ENCODE peak calls at places on chromosomes 2 and 18, in seven cellular contexts. F is omental fat pad, U is mucosa of descending colon, X is stomach, S is OCI-LY7, P is GM20000, Z is psoas muscle. A is an unnamed sample.

GRCh38 chr2:30164131-30164925 is 17.5 kb downstream of the YPEL5 start:
- DNase-seq in Z (no peak), X (no peak), F (no peak), S (no peak), P (no peak), U (no peak), A (no peak)

GRCh38 chr2:104919127-104919526 is 65.2 kb downstream of the POU3F3 start:
- DNase-seq in S (no peak), X (peak), Z (no peak), U (peak), F (no peak), P (no peak), A (no peak)

GRCh38 chr2:193751299-193751698 is 1556.6 kb upstream of the TMEFF2 start:
- DNase-seq in Z (no peak), P (no peak), U (no peak), F (no peak), X (no peak), S (no peak), A (no peak)

GRCh38 chr18:6543330-6543908 is 128.7 kb upstream of the L3MBTL4 start:
- DNase-seq in U (no peak), X (no peak), Z (no peak), S (peak), P (peak), F (no peak), A (no peak)

GRCh38 chr18:22813648-22814328 is 119.3 kb upstream of the RBBP8 start:
- DNase-seq in U (no peak), F (no peak), P (peak), Z (no peak), S (peak), X (no peak), A (no peak)

GRCh38 chr18:30562231-30562630 is 480.3 kb downstream of the DSC3 start:
- DNase-seq in S (no peak), Z (no peak), F (no peak), X (no peak), U (no peak), P (no peak), A (no peak)

GRCh38 chr2:195759877-195760276 is 102.9 kb downstream of the SLC39A10 start:
- DNase-seq in Z (no peak), U (no peak), S (no peak), P (no peak), F (no peak), X (no peak), A (no peak)

GRCh38 chr2:117936871-117937428 is 76.9 kb downstream of the CCDC93 start:
- DNase-seq in Z (no peak), F (no peak), S (no peak), X (no peak), U (no peak), P (no peak), A (no peak)

GRCh38 chr2:232502901-232503791 is 15.5 kb upstream of the ECEL1 start:
- DNase-seq in P (no peak), U (peak), Z (no peak), S (no peak), X (peak), F (no peak), A (peak)

GRCh38 chr2:144403940-144404339 is 116.0 kb downstream of the ZEB2 start:
- DNase-seq in F (no peak), X (no peak), U (no peak), Z (peak), S (no peak), P (no peak), A (peak)

GRCh38 chr18:2970762-2971659 is 41.9 kb downstream of the LPIN2 start:
- DNase-seq in U (no peak), P (no peak), X (no peak), F (no peak), S (no peak), Z (no peak), A (no peak)

GRCh38 chr2:232022733-232023132 is 61.2 kb downstream of the DIS3L2 start:
- DNase-seq in P (no peak), Z (no peak), S (no peak), U (no peak), F (no peak), X (no peak), A (no peak)

GRCh38 chr2:160910681-160911080 is 249.5 kb upstream of the TANK start:
- DNase-seq in S (no peak), F (no peak), X (no peak), Z (no peak), U (no peak), P (no peak), A (no peak)

GRCh38 chr18:34809697-34810096 is 99.6 kb downstream of the DTNA start:
- DNase-seq in U (peak), S (no peak), X (no peak), P (no peak), Z (peak), F (peak), A (peak)
- TF ChIP-seq CTCF in U (no peak), S (peak), X (no peak), P (peak), Z (peak), F (no peak), A (peak)

GRCh38 chr2:202574541-202574940 is 60.2 kb upstream of the FAM117B start:
- DNase-seq in S (no peak), X (no peak), P (no peak), Z (no peak), F (no peak), U (no peak), A (no peak)
- TF ChIP-seq CTCF in S (no peak), X (no peak), P (no peak), Z (no peak), F (no peak), U (no peak), A (no peak)

DNA sequence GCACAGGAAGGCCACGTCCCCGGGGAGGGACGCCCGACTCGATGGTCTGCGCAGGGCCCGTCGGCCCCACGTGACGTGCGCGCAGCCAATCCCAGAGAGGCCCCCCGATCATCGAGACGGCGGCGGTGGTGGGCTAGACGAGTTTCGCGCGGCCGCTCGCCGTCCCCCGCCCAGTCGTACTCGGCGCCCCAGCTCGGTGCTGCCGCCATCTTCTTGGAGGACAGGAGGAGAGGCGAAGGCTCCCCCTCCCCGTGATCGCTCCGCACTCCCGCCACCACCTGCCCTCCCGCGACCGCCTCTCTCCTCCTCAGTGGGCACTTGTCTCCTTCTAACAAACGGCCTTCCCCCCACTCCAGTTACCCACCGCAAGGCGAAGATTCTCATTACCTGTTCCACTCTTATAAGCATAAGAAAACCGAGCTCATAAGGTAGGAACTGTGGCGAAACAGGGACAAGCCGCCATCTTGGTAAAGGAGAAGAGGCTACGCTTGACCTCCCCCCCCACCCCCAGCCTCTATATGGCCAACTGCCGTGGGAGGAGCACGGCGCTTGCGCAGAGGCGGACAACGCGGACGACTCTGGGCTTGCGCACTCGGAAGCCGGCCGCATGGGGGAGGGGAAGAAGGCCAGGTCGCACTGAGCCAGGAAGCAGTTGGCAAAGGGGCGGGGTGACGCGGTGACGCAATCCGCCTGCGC is at the start of gene HDLBP:
- DNase-seq in S (peak), Z (peak), F (peak), P (peak), X (peak), U (peak), A (peak)
- TF ChIP-seq CTCF in S (peak), Z (no peak), F (no peak), P (peak), X (no peak), U (peak), A (no peak)

DNA sequence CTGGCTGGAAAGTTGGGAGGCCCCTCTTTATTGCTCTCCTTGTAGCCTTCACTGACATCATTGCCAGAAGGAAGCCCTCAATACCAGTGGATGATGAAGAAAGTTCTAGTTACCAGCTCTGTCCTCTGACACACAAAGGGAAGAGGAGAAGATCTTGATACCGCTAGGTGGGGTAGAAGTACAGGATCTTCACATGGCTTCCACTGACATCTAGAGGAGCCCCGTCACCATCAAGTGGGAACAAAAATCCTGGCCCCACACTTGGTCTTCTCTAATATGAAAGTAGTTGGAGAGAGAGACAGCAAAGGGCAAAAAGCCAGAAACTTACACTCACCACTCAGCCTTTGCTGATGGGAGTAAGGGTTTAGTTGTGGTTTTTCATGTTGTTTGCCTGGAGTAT is 12.4 kb downstream of the XIRP2 start:
- DNase-seq in S (peak), F (no peak), P (no peak), U (no peak), Z (no peak), X (no peak), A (no peak)
- TF ChIP-seq CTCF in S (peak), F (no peak), P (no peak), U (no peak), Z (peak), X (no peak), A (no peak)

DNA sequence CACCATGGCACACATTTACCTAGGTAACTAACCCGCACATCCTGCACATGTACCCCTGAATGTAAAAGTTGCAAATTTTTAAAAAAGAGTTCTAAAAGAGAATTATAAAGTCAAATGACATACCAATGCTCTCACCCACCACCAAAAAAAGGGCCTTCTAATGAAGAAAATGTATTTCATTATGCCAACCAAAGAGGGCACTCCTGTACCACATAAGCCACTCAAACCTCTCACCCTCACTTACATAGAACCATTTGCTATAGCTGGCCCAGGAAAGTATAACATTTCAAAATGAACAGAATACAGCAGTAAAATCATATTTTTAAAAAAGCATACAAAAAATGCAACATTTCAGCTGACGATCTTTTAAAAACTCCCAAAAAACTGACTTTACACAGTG is 241.5 kb upstream of the PKDCC start:
- DNase-seq in X (no peak), P (no peak), F (no peak), S (no peak), Z (no peak), U (no peak), A (no peak)
- TF ChIP-seq CTCF in X (no peak), P (no peak), F (no peak), S (no peak), Z (no peak), U (no peak), A (no peak)

GRCh38 chr18:28108801-28109200 is 68.1 kb downstream of the CDH2 start:
- DNase-seq in S (peak), U (no peak), Z (no peak), X (no peak), P (no peak), F (no peak), A (no peak)
- TF ChIP-seq CTCF in S (peak), U (no peak), Z (no peak), X (no peak), P (no peak), F (no peak), A (no peak)

A was measured in glutamatergic neuron.